ENCODE peak calls at places on chromosomes 7 and 10, in eight cellular contexts. One of them, this sample, is unnamed.

GRCh38 chr7:77456711-77457110 is 40.6 kb upstream of the GSAP start:
- DNase-seq in SK-N-SH: no peak
- DNase-seq in keratinocyte: no peak
- DNase-seq in stomach: no peak
- DNase-seq in fibroblast of pulmonary artery: peak
- DNase-seq in fibroblast of mammary gland: peak
- DNase-seq in breast epithelium: no peak
- DNase-seq in iPS DF 6.9: no peak
- DNase-seq in this sample: no peak

GRCh38 chr10:112721080-112721698 is 228.9 kb upstream of the TCF7L2 start:
- DNase-seq in iPS DF 6.9: peak
- DNase-seq in fibroblast of mammary gland: peak
- DNase-seq in stomach: no peak
- DNase-seq in SK-N-SH: no peak
- DNase-seq in fibroblast of pulmonary artery: peak
- DNase-seq in keratinocyte: no peak
- DNase-seq in breast epithelium: no peak
- DNase-seq in this sample: no peak

GRCh38 chr7:118152149-118152548 is 31.8 kb upstream of the LSM8 start:
- DNase-seq in stomach: no peak
- DNase-seq in SK-N-SH: no peak
- DNase-seq in keratinocyte: no peak
- DNase-seq in breast epithelium: no peak
- DNase-seq in iPS DF 6.9: no peak
- DNase-seq in fibroblast of pulmonary artery: no peak
- DNase-seq in fibroblast of mammary gland: no peak
- DNase-seq in this sample: no peak

GRCh38 chr7:146242661-146243060 is 126.1 kb downstream of the CNTNAP2 start:
- DNase-seq in breast epithelium: no peak
- DNase-seq in SK-N-SH: no peak
- DNase-seq in fibroblast of mammary gland: no peak
- DNase-seq in iPS DF 6.9: no peak
- DNase-seq in keratinocyte: no peak
- DNase-seq in stomach: no peak
- DNase-seq in fibroblast of pulmonary artery: no peak
- DNase-seq in this sample: no peak

GRCh38 chr10:110499796-110500514 is 2.2 kb downstream of the DUSP5 start:
- DNase-seq in fibroblast of mammary gland: no peak
- DNase-seq in stomach: no peak
- DNase-seq in keratinocyte: no peak
- DNase-seq in fibroblast of pulmonary artery: peak
- DNase-seq in SK-N-SH: no peak
- DNase-seq in iPS DF 6.9: no peak
- DNase-seq in breast epithelium: no peak
- DNase-seq in this sample: no peak

GRCh38 chr10:1373287-1373686 is 317.1 kb downstream of the WDR37 start:
- DNase-seq in SK-N-SH: peak
- DNase-seq in keratinocyte: no peak
- DNase-seq in stomach: no peak
- DNase-seq in fibroblast of pulmonary artery: no peak
- DNase-seq in iPS DF 6.9: no peak
- DNase-seq in breast epithelium: no peak
- DNase-seq in fibroblast of mammary gland: no peak
- DNase-seq in this sample: no peak

GRCh38 chr10:12637649-12638048 is 288.3 kb downstream of the CAMK1D start:
- DNase-seq in fibroblast of mammary gland: no peak
- DNase-seq in stomach: no peak
- DNase-seq in keratinocyte: no peak
- DNase-seq in fibroblast of pulmonary artery: no peak
- DNase-seq in breast epithelium: no peak
- DNase-seq in SK-N-SH: no peak
- DNase-seq in iPS DF 6.9: no peak
- DNase-seq in this sample: no peak

GRCh38 chr7:47446871-47447466 is 134.9 kb downstream of the TNS3 start:
- DNase-seq in breast epithelium: no peak
- DNase-seq in SK-N-SH: no peak
- DNase-seq in stomach: no peak
- DNase-seq in keratinocyte: no peak
- DNase-seq in iPS DF 6.9: no peak
- DNase-seq in fibroblast of mammary gland: peak
- DNase-seq in fibroblast of pulmonary artery: no peak
- DNase-seq in this sample: no peak

GRCh38 chr10:89147256-89147655 is 59.9 kb downstream of the CH25H start:
- DNase-seq in fibroblast of mammary gland: peak
- DNase-seq in breast epithelium: no peak
- DNase-seq in iPS DF 6.9: no peak
- DNase-seq in keratinocyte: peak
- DNase-seq in SK-N-SH: no peak
- DNase-seq in stomach: no peak
- DNase-seq in fibroblast of pulmonary artery: peak
- DNase-seq in this sample: no peak

GRCh38 chr10:28631896-28632596 is 45.3 kb upstream of the BAMBI start:
- DNase-seq in fibroblast of pulmonary artery: no peak
- DNase-seq in SK-N-SH: no peak
- DNase-seq in fibroblast of mammary gland: peak
- DNase-seq in breast epithelium: no peak
- DNase-seq in iPS DF 6.9: no peak
- DNase-seq in stomach: no peak
- DNase-seq in keratinocyte: no peak
- DNase-seq in this sample: no peak

GRCh38 chr10:71979692-71980062 is 15.5 kb downstream of the CHST3 start:
- DNase-seq in keratinocyte: no peak
- DNase-seq in SK-N-SH: no peak
- DNase-seq in fibroblast of pulmonary artery: no peak
- DNase-seq in stomach: no peak
- DNase-seq in breast epithelium: no peak
- DNase-seq in iPS DF 6.9: no peak
- DNase-seq in fibroblast of mammary gland: no peak
- DNase-seq in this sample: no peak

GRCh38 chr10:42593284-42593683 is 45.1 kb downstream of the ZNF33B start:
- DNase-seq in iPS DF 6.9: no peak
- DNase-seq in fibroblast of pulmonary artery: no peak
- DNase-seq in breast epithelium: no peak
- DNase-seq in keratinocyte: no peak
- DNase-seq in fibroblast of mammary gland: no peak
- DNase-seq in SK-N-SH: no peak
- DNase-seq in stomach: no peak
- DNase-seq in this sample: no peak

GRCh38 chr10:99938563-99938962 is 71.2 kb downstream of the DNMBP start:
- DNase-seq in keratinocyte: no peak
- DNase-seq in breast epithelium: no peak
- DNase-seq in SK-N-SH: no peak
- DNase-seq in fibroblast of mammary gland: no peak
- DNase-seq in stomach: no peak
- DNase-seq in iPS DF 6.9: no peak
- DNase-seq in fibroblast of pulmonary artery: peak
- DNase-seq in this sample: no peak

GRCh38 chr10:132449826-132450211 is 52.8 kb downstream of the PWWP2B start:
- DNase-seq in fibroblast of pulmonary artery: no peak
- DNase-seq in stomach: no peak
- DNase-seq in breast epithelium: no peak
- DNase-seq in keratinocyte: no peak
- DNase-seq in iPS DF 6.9: no peak
- DNase-seq in SK-N-SH: no peak
- DNase-seq in fibroblast of mammary gland: no peak
- DNase-seq in this sample: no peak

GRCh38 chr7:148242271-148242801 is 348.2 kb upstream of the C7orf33 start:
- DNase-seq in iPS DF 6.9: peak
- DNase-seq in keratinocyte: no peak
- DNase-seq in fibroblast of pulmonary artery: peak
- DNase-seq in fibroblast of mammary gland: peak
- DNase-seq in stomach: peak
- DNase-seq in breast epithelium: no peak
- DNase-seq in SK-N-SH: peak
- DNase-seq in this sample: no peak

GRCh38 chr7:28509256-28510021 is 97.1 kb downstream of the CREB5 start:
- DNase-seq in fibroblast of pulmonary artery: peak
- DNase-seq in stomach: no peak
- DNase-seq in iPS DF 6.9: no peak
- DNase-seq in fibroblast of mammary gland: peak
- DNase-seq in SK-N-SH: no peak
- DNase-seq in breast epithelium: peak
- DNase-seq in keratinocyte: no peak
- DNase-seq in this sample: no peak

GRCh38 chr10:60312818-60313588 is 76.7 kb downstream of the ANK3 start:
- DNase-seq in stomach: no peak
- DNase-seq in fibroblast of pulmonary artery: peak
- DNase-seq in SK-N-SH: no peak
- DNase-seq in iPS DF 6.9: no peak
- DNase-seq in fibroblast of mammary gland: peak
- DNase-seq in breast epithelium: no peak
- DNase-seq in keratinocyte: no peak
- DNase-seq in this sample: peak

GRCh38 chr10:58264780-58265179 is 2.9 kb downstream of the IPMK start:
- DNase-seq in stomach: no peak
- DNase-seq in iPS DF 6.9: no peak
- DNase-seq in SK-N-SH: peak
- DNase-seq in fibroblast of mammary gland: no peak
- DNase-seq in breast epithelium: no peak
- DNase-seq in keratinocyte: no peak
- DNase-seq in fibroblast of pulmonary artery: no peak
- DNase-seq in this sample: no peak

GRCh38 chr10:130547368-130547767 is 411.2 kb downstream of the GLRX3 start:
- DNase-seq in keratinocyte: no peak
- DNase-seq in fibroblast of pulmonary artery: no peak
- DNase-seq in iPS DF 6.9: no peak
- DNase-seq in SK-N-SH: peak
- DNase-seq in fibroblast of mammary gland: no peak
- DNase-seq in stomach: no peak
- DNase-seq in breast epithelium: no peak
- DNase-seq in this sample: no peak

GRCh38 chr7:91836065-91836368 is 44.5 kb downstream of the MTERF1 start:
- DNase-seq in stomach: no peak
- DNase-seq in fibroblast of pulmonary artery: peak
- DNase-seq in keratinocyte: no peak
- DNase-seq in breast epithelium: no peak
- DNase-seq in iPS DF 6.9: no peak
- DNase-seq in fibroblast of mammary gland: peak
- DNase-seq in SK-N-SH: no peak
- DNase-seq in this sample: no peak

GRCh38 chr7:90453931-90454330 is 15.5 kb upstream of the PTTG1IP2 start:
- DNase-seq in fibroblast of pulmonary artery: no peak
- DNase-seq in SK-N-SH: no peak
- DNase-seq in stomach: no peak
- DNase-seq in fibroblast of mammary gland: no peak
- DNase-seq in keratinocyte: no peak
- DNase-seq in breast epithelium: no peak
- DNase-seq in iPS DF 6.9: no peak
- DNase-seq in this sample: no peak

GRCh38 chr7:93231264-93231663 is 902 bp upstream of the VPS50 start:
- DNase-seq in breast epithelium: no peak
- DNase-seq in stomach: no peak
- DNase-seq in SK-N-SH: no peak
- DNase-seq in keratinocyte: no peak
- DNase-seq in iPS DF 6.9: no peak
- DNase-seq in fibroblast of pulmonary artery: peak
- DNase-seq in fibroblast of mammary gland: peak
- DNase-seq in this sample: no peak
- H3K4me3 ChIP-seq in breast epithelium: peak
- H3K4me3 ChIP-seq in stomach: peak
- H3K4me3 ChIP-seq in SK-N-SH: peak
- H3K4me3 ChIP-seq in keratinocyte: peak
- H3K4me3 ChIP-seq in iPS DF 6.9: peak
- H3K4me3 ChIP-seq in fibroblast of pulmonary artery: peak
- H3K4me3 ChIP-seq in fibroblast of mammary gland: peak
- H3K4me3 ChIP-seq in this sample: peak

GRCh38 chr10:80356563-80356999 is at the start of the genes DYDC1 and DYDC2:
- DNase-seq in breast epithelium: peak
- DNase-seq in stomach: peak
- DNase-seq in fibroblast of mammary gland: no peak
- DNase-seq in iPS DF 6.9: peak
- DNase-seq in fibroblast of pulmonary artery: peak
- DNase-seq in keratinocyte: no peak
- DNase-seq in SK-N-SH: peak
- DNase-seq in this sample: no peak
- H3K4me3 ChIP-seq in breast epithelium: peak
- H3K4me3 ChIP-seq in stomach: peak
- H3K4me3 ChIP-seq in fibroblast of mammary gland: no peak
- H3K4me3 ChIP-seq in iPS DF 6.9: peak
- H3K4me3 ChIP-seq in fibroblast of pulmonary artery: peak
- H3K4me3 ChIP-seq in keratinocyte: peak
- H3K4me3 ChIP-seq in SK-N-SH: no peak
- H3K4me3 ChIP-seq in this sample: peak

DNA sequence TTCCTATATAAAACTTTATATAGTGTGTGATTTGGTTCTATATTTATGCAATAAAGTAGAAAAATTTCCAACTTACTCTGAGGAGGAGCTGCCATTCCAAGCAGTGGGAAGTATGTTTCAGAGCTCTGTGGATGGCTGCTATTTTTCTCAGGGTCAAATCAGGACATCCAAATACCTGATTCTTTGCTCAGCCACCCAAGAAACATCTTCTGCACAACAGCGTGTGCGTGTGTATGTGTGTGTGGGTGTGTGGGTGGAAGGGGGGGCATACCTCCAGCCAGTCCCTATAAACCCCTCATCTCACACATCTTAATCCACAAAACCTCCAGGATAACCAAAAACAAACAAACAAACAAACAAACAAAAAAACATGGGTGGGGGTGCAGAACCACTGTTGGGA is 66.3 kb upstream of the EMX2 start:
- DNase-seq in fibroblast of pulmonary artery: no peak
- DNase-seq in keratinocyte: no peak
- DNase-seq in SK-N-SH: no peak
- DNase-seq in iPS DF 6.9: no peak
- DNase-seq in stomach: no peak
- DNase-seq in fibroblast of mammary gland: no peak
- DNase-seq in breast epithelium: no peak
- DNase-seq in this sample: no peak
- H3K4me3 ChIP-seq in fibroblast of pulmonary artery: no peak
- H3K4me3 ChIP-seq in keratinocyte: no peak
- H3K4me3 ChIP-seq in SK-N-SH: no peak
- H3K4me3 ChIP-seq in iPS DF 6.9: no peak
- H3K4me3 ChIP-seq in stomach: no peak
- H3K4me3 ChIP-seq in fibroblast of mammary gland: no peak
- H3K4me3 ChIP-seq in breast epithelium: no peak
- H3K4me3 ChIP-seq in this sample: no peak

DNA sequence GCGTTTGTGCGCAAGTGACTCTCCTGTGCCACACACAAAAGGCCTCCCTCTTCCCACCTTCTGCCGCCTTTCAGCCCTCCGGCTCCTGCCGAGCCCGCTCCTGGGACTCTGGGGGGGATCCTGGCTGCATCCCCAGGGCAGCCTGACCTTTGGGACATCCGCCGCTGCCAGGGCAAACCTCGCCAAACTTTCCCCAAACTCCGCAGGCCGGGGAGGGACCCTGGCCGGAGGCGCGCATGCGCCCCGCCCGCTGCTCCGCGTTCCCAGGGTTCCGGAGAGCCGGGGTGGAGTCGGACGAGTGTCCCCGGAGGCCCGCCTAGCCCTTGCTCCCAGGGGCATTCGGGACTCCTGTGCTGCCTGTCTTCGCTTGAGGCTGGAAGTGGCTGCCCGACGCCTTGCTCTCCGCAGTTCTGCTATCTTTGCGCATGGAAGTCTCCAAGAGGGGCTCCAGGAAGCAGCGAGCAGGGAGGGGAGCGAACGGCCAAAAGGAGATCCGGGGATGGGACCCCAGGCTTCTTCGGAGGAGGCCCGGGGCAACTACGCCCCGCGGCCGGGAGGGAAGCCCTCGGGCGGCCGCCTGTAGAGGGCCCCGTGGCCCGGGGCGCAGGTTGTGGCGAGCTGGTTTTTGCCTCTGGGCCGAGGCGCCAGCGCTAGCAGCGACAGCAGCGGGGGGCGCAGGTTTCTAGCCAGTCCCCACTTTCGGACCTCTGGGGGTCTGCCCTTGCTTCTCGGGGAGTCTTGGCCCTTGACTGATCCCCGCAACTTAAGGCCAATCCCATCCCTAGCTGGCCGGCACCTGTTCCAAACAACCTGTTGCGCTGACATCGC is 7.0 kb downstream of the PTF1A start:
- DNase-seq in fibroblast of pulmonary artery: no peak
- DNase-seq in iPS DF 6.9: no peak
- DNase-seq in stomach: no peak
- DNase-seq in SK-N-SH: peak
- DNase-seq in keratinocyte: no peak
- DNase-seq in breast epithelium: no peak
- DNase-seq in fibroblast of mammary gland: no peak
- DNase-seq in this sample: no peak
- H3K4me3 ChIP-seq in fibroblast of pulmonary artery: no peak
- H3K4me3 ChIP-seq in iPS DF 6.9: peak
- H3K4me3 ChIP-seq in stomach: no peak
- H3K4me3 ChIP-seq in SK-N-SH: no peak
- H3K4me3 ChIP-seq in keratinocyte: no peak
- H3K4me3 ChIP-seq in breast epithelium: no peak
- H3K4me3 ChIP-seq in fibroblast of mammary gland: no peak
- H3K4me3 ChIP-seq in this sample: no peak